ENCODE peak calls at places on chromosomes 2 and 18, in five cellular contexts. N is GM23248, R is osteocyte, L is NT2/D1, Y is cerebellum. F is an unnamed sample.

GRCh38 chr18:11520536-11520935 is 88.9 kb upstream of the SLC35G4 start:
- DNase-seq in N (no peak), R (no peak), L (no peak), Y (no peak), F (no peak)

GRCh38 chr2:179946810-179947485 is 60.1 kb downstream of the CWC22 start:
- DNase-seq in N (no peak), R (no peak), L (no peak), Y (peak; percentile 73), F (no peak)

GRCh38 chr2:51379997-51380396 is 348.1 kb upstream of the NRXN1 start:
- DNase-seq in N (no peak), R (no peak), L (no peak), Y (no peak), F (no peak)

GRCh38 chr2:186459009-186459408 is 27.1 kb upstream of the ZC3H15 start:
- DNase-seq in N (peak; percentile 50), R (no peak), L (no peak), Y (peak; percentile 4), F (no peak)

GRCh38 chr2:219611306-219611705 is 13.6 kb downstream of the STK11IP start:
- DNase-seq in N (no peak), R (no peak), L (no peak), Y (no peak), F (no peak)

GRCh38 chr2:237223208-237223861 is 137.6 kb downstream of the COPS8 start:
- DNase-seq in N (peak; percentile 97), R (peak; percentile 91), L (no peak), Y (no peak), F (no peak)

GRCh38 chr2:174683392-174683759 is 80.9 kb downstream of the CHRNA1 start:
- DNase-seq in N (peak; percentile 69), R (no peak), L (no peak), Y (no peak), F (no peak)

GRCh38 chr18:25058520-25058919 is 293.4 kb downstream of the ZNF521 start:
- DNase-seq in N (no peak), R (no peak), L (no peak), Y (no peak), F (no peak)

GRCh38 chr18:40012931-40013609 is 1942.0 kb upstream of the PIK3C3 start:
- DNase-seq in N (peak; percentile 18), R (no peak), L (no peak), Y (no peak), F (no peak)

F was measured in pancreas.